ENCODE peak calls at places on chromosome 20, in six cellular contexts. C is ecto neural progenitor cell; G is stimulated activated CD8-positive, alpha-beta memory T cell treated with anti-CD3 and anti-CD28 coated beads, Interleukin-2, amount 100 ng/mL, for 1 hour; N is small intestine; I is tibial artery; H is activated CD4-positive, alpha-beta T cell treated with anti-CD3 and anti-CD28 coated beads, Interleukin-2, amount 50 U/mL, for 48 hours. P is an unnamed sample.

GRCh38 chr20:50992733-50993457 is 30.0 kb downstream of the KCNG1 start:
- DNase-seq in H (peak), C (peak), N (peak), I (no peak), G (no peak), P (peak)

GRCh38 chr20:42492998-42493397 is 696.7 kb downstream of the PTPRT start:
- DNase-seq in H (no peak), N (no peak), C (no peak), I (no peak), G (no peak), P (no peak)

GRCh38 chr20:33568378-33569289 is 78.7 kb downstream of the CBFA2T2 start:
- DNase-seq in H (no peak), N (peak), G (no peak), I (no peak), C (peak), P (no peak)

GRCh38 chr20:11376998-11377397 is 540.7 kb upstream of the BTBD3 start:
- DNase-seq in I (no peak), N (no peak), G (no peak), C (no peak), H (no peak), P (no peak)

GRCh38 chr20:47243906-47244305 is 112.6 kb downstream of the ZMYND8 start:
- DNase-seq in G (no peak), I (no peak), H (no peak), N (no peak), C (no peak), P (no peak)

GRCh38 chr20:41443667-41444066 is 77.0 kb upstream of the EMILIN3 start:
- DNase-seq in G (no peak), I (no peak), C (no peak), H (no peak), N (no peak), P (no peak)

GRCh38 chr20:32965581-32966373 is 38.5 kb downstream of the SUN5 start:
- DNase-seq in H (no peak), C (peak), G (no peak), N (peak), I (no peak), P (no peak)

GRCh38 chr20:44609006-44609510 is 26.7 kb downstream of the PKIG start:
- DNase-seq in I (no peak), N (no peak), C (no peak), G (no peak), H (no peak), P (no peak)

GRCh38 chr20:35269055-35269781 is 8.7 kb downstream of the MMP24OS start:
- DNase-seq in N (peak), I (peak), G (no peak), H (peak), C (peak), P (peak)

GRCh38 chr20:32903666-32904175 is 45.0 kb downstream of the EFCAB8 start:
- DNase-seq in H (no peak), C (no peak), I (no peak), N (no peak), G (no peak), P (no peak)

GRCh38 chr20:33437141-33437911 is 6.2 kb downstream of the SNTA1 start:
- DNase-seq in G (no peak), N (no peak), I (peak), H (no peak), C (no peak), P (no peak)

GRCh38 chr20:44017905-44018683 is 103.4 kb downstream of the TOX2 start:
- DNase-seq in H (no peak), C (no peak), G (no peak), N (peak), I (peak), P (no peak)

GRCh38 chr20:39960522-39961420 is 728.3 kb downstream of the MAFB start:
- DNase-seq in I (no peak), C (peak), G (no peak), N (no peak), H (no peak), P (no peak)

GRCh38 chr20:53828673-53829085 is 235.0 kb upstream of the ZNF217 start:
- DNase-seq in C (no peak), I (peak), H (no peak), N (no peak), G (no peak), P (peak)

GRCh38 chr20:51562334-51563140 is 20.0 kb upstream of the NFATC2 start:
- DNase-seq in I (peak), C (peak), G (no peak), H (peak), N (peak), P (peak)

GRCh38 chr20:60589624-60590023 is 631.4 kb downstream of the CDH26 start:
- DNase-seq in I (no peak), N (no peak), C (no peak), H (no peak), G (no peak), P (peak)

GRCh38 chr20:24437322-24438090 is 31.9 kb upstream of the SYNDIG1 start:
- DNase-seq in G (no peak), H (no peak), I (no peak), N (peak), C (no peak), P (no peak)

GRCh38 chr20:3751664-3752385 is 15.7 kb downstream of the ADISSP start:
- DNase-seq in C (peak), N (peak), G (peak), I (peak), H (peak), P (no peak)

GRCh38 chr20:48688579-48688978 is 139.2 kb downstream of the PREX1 start:
- DNase-seq in I (no peak), N (no peak), H (no peak), C (no peak), G (no peak), P (no peak)

GRCh38 chr20:13515796-13516533 is 122.8 kb downstream of the TASP1 start:
- DNase-seq in I (no peak), N (no peak), G (no peak), C (no peak), H (no peak), P (no peak)

GRCh38 chr20:52049001-52049731 is 142.4 kb downstream of the ZFP64 start:
- DNase-seq in I (no peak), N (no peak), H (no peak), G (no peak), C (peak), P (no peak)

GRCh38 chr20:41654884-41655283 is 36.7 kb upstream of the CHD6 start:
- DNase-seq in I (no peak), G (no peak), H (no peak), C (peak), N (peak), P (peak)

GRCh38 chr20:46023999-46024398 is 5.0 kb upstream of the SLC12A5 start:
- DNase-seq in H (no peak), I (no peak), G (no peak), N (no peak), C (no peak), P (no peak)

GRCh38 chr20:52494244-52494643 is 302.7 kb upstream of the ZFP64 start:
- DNase-seq in N (no peak), I (no peak), H (peak), G (peak), C (no peak), P (peak)

GRCh38 chr20:32534661-32535240 is 50.4 kb downstream of the NOL4L start:
- DNase-seq in G (peak), N (peak), I (no peak), C (no peak), H (peak), P (no peak)

GRCh38 chr20:10328897-10329255 is 105.1 kb downstream of the MKKS start:
- DNase-seq in G (no peak), C (no peak), I (no peak), H (no peak), N (no peak), P (no peak)

GRCh38 chr20:56974499-56975250 is 291.8 kb downstream of the BMP7 start:
- DNase-seq in G (no peak), H (peak), C (peak), N (peak), I (no peak), P (peak)

GRCh38 chr20:54189630-54190029 is 15.8 kb upstream of the CYP24A1 start:
- DNase-seq in N (no peak), G (no peak), H (no peak), I (no peak), C (no peak), P (no peak)

P was measured in K562.